ENCODE peak calls at places on chromosomes 5 and 9, in four cellular contexts. E, V, C and U are unnamed samples.

GRCh38 chr9:27431573-27431972 is 92.5 kb upstream of the IFNK start:
- DNase-seq in E (no peak), V (no peak), C (no peak), U (peak)

GRCh38 chr5:141605523-141606277 is 13.1 kb downstream of the DIAPH1 start:
- DNase-seq in E (peak), V (peak), C (no peak), U (no peak)

GRCh38 chr5:106397700-106398099 is 1273.0 kb downstream of the EFNA5 start:
- DNase-seq in E (no peak), V (peak), C (peak), U (peak)

GRCh38 chr9:88991066-88992030 is at the start of gene S1PR3:
- DNase-seq in E (peak), V (no peak), C (peak), U (no peak)

GRCh38 chr9:129560849-129561248 is 60.1 kb downstream of the C9orf50 start:
- DNase-seq in E (no peak), V (no peak), C (no peak), U (peak)

GRCh38 chr5:34591723-34592122 is 64.4 kb upstream of the RAI14 start:
- DNase-seq in E (no peak), V (no peak), C (no peak), U (no peak)

GRCh38 chr9:134531251-134531970 is 110.2 kb upstream of the COL5A1 start:
- DNase-seq in E (no peak), V (no peak), C (no peak), U (peak)

GRCh38 chr5:37835400-37835973 is 4.4 kb downstream of the GDNF start:
- DNase-seq in E (no peak), V (no peak), C (no peak), U (peak)

GRCh38 chr9:127035423-127035822 is 87.0 kb downstream of the ANGPTL2 start:
- DNase-seq in E (no peak), V (peak), C (no peak), U (no peak)

GRCh38 chr9:124720429-124721108 is 50.5 kb downstream of the NR6A1 start:
- DNase-seq in E (no peak), V (no peak), C (no peak), U (no peak)

GRCh38 chr5:180873628-180874520 is 12.8 kb upstream of the ZFP62 start:
- DNase-seq in E (no peak), V (peak), C (no peak), U (peak)

GRCh38 chr9:36118201-36118600 is 18.3 kb upstream of the GLIPR2 start:
- DNase-seq in E (no peak), V (no peak), C (no peak), U (no peak)